ENCODE peak calls at places on chromosome 7, in four cellular contexts. U, G, T and Q are unnamed samples.

GRCh38 chr7:17929647-17930395 is 10.5 kb downstream of the SNX13 start:
- DNase-seq in U (no peak), G (no peak), T (no peak), Q (no peak)

GRCh38 chr7:68936501-68936900 is 661.8 kb upstream of the AUTS2 start:
- DNase-seq in U (no peak), G (no peak), T (no peak), Q (peak; percentile 47)

GRCh38 chr7:70694909-70695803 is 436.8 kb upstream of the GALNT17 start:
- DNase-seq in U (no peak), G (peak; percentile 17), T (peak; percentile 15), Q (peak; percentile 40)

GRCh38 chr7:15291707-15292106 is 270.1 kb downstream of the AGMO start:
- DNase-seq in U (no peak), G (no peak), T (no peak), Q (no peak)

GRCh38 chr7:76294344-76295024 is 8.0 kb upstream of the HSPB1 start:
- DNase-seq in U (peak; percentile 92), G (peak; percentile 98), T (peak; percentile 45), Q (peak; percentile 94)

GRCh38 chr7:103637080-103637479 is 191.1 kb upstream of the SLC26A5 start:
- DNase-seq in U (no peak), G (peak; percentile 86), T (no peak), Q (peak; percentile 85)

GRCh38 chr7:120131096-120131839 is 141.7 kb upstream of the KCND2 start:
- DNase-seq in U (no peak), G (no peak), T (no peak), Q (no peak)

GRCh38 chr7:96667026-96667425 is 42.6 kb downstream of the SEM1 start:
- DNase-seq in U (no peak), G (no peak), T (no peak), Q (peak; percentile 20)

GRCh38 chr7:81525901-81526300 is 243.9 kb downstream of the HGF start:
- DNase-seq in U (no peak), G (no peak), T (no peak), Q (no peak)

GRCh38 chr7:142459557-142459963 is 201.7 kb upstream of the PRSS58 start:
- DNase-seq in U (peak; percentile 67), G (peak; percentile 74), T (peak; percentile 95), Q (peak; percentile 66)

GRCh38 chr7:128962837-128963236 is 25.1 kb downstream of the IRF5 start:
- DNase-seq in U (no peak), G (peak; percentile 89), T (no peak), Q (peak; percentile 42)

GRCh38 chr7:11437987-11438386 is 394.0 kb downstream of the THSD7A start:
- DNase-seq in U (no peak), G (peak; percentile 45), T (no peak), Q (no peak)

GRCh38 chr7:32161708-32162107 is 91.5 kb upstream of the PDE1C start:
- DNase-seq in U (peak; percentile 22), G (no peak), T (no peak), Q (peak; percentile 90)

GRCh38 chr7:120273476-120273975 is 551 bp downstream of the KCND2 start:
- DNase-seq in U (no peak), G (peak; percentile 60), T (peak; percentile 92), Q (peak; percentile 49)

GRCh38 chr7:46156039-46156438 is 235.0 kb upstream of the IGFBP3 start:
- DNase-seq in U (no peak), G (no peak), T (peak; percentile 4), Q (no peak)

GRCh38 chr7:117755136-117755535 is 118.1 kb downstream of the CTTNBP2 start:
- DNase-seq in U (no peak), G (no peak), T (no peak), Q (no peak)

GRCh38 chr7:42691030-42691639 is 220.7 kb downstream of the C7orf25 start:
- DNase-seq in U (peak; percentile 45), G (peak; percentile 63), T (peak; percentile 45), Q (peak; percentile 39)

GRCh38 chr7:48426966-48427555 is 255.8 kb downstream of the ABCA13 start:
- DNase-seq in U (peak; percentile 47), G (peak; percentile 80), T (no peak), Q (peak; percentile 91)

GRCh38 chr7:159012353-159013069 is 132.2 kb downstream of the VIPR2 start:
- DNase-seq in U (no peak), G (no peak), T (no peak), Q (peak; percentile 9)

GRCh38 chr7:80136276-80137045 is 1.8 kb downstream of the GNAI1 start:
- DNase-seq in U (peak; percentile 57), G (peak; percentile 61), T (no peak), Q (peak; percentile 60)

GRCh38 chr7:155226261-155227003 is 71.2 kb upstream of the INSIG1 start:
- DNase-seq in U (no peak), G (no peak), T (no peak), Q (no peak)

GRCh38 chr7:85115006-85115405 is 71.8 kb downstream of the SEMA3D start:
- DNase-seq in U (no peak), G (peak; percentile 88), T (no peak), Q (no peak)

GRCh38 chr7:27157717-27158431 is 1.4 kb upstream of the HOXA7 start:
- DNase-seq in U (peak; percentile 36), G (no peak), T (no peak), Q (peak; percentile 43)

GRCh38 chr7:28203498-28204240 is 23.1 kb upstream of the JAZF1 start:
- DNase-seq in U (no peak), G (no peak), T (no peak), Q (no peak)